ENCODE peak calls at places on chromosomes 12 and 14, in four cellular contexts. G, M, V and C are unnamed samples.

GRCh38 chr12:116295327-116296263 is 18.1 kb upstream of the MED13L start:
- DNase-seq in G (no peak), M (no peak), V (no peak), C (peak)

GRCh38 chr12:27866382-27867101 is 86.5 kb upstream of the MANSC4 start:
- DNase-seq in G (no peak), M (no peak), V (no peak), C (peak)

GRCh38 chr12:42756841-42757661 is 167.5 kb upstream of the PRICKLE1 start:
- DNase-seq in G (no peak), M (peak), V (no peak), C (peak)

GRCh38 chr12:75853621-75854020 is 178.0 kb downstream of the PHLDA1 start:
- DNase-seq in G (no peak), M (no peak), V (no peak), C (no peak)

GRCh38 chr12:3295648-3296408 is 195.2 kb upstream of the PRMT8 start:
- DNase-seq in G (no peak), M (no peak), V (no peak), C (peak)

GRCh38 chr14:64841772-64842490 is 37.8 kb downstream of the SPTB start:
- DNase-seq in G (peak), M (no peak), V (no peak), C (no peak)

GRCh38 chr12:47742253-47742825 is 16.3 kb downstream of the RAPGEF3 start:
- DNase-seq in G (peak), M (peak), V (no peak), C (no peak)

GRCh38 chr12:47856094-47856493 is 36.4 kb upstream of the HDAC7 start:
- DNase-seq in G (no peak), M (no peak), V (no peak), C (no peak)

GRCh38 chr12:124480469-124481256 is 86.7 kb downstream of the NCOR2 start:
- DNase-seq in G (peak), M (peak), V (peak), C (peak)

GRCh38 chr14:57729208-57730187 is 136.4 kb downstream of the SLC35F4 start:
- DNase-seq in G (no peak), M (no peak), V (no peak), C (no peak)

GRCh38 chr14:61304678-61305077 is 16.7 kb upstream of the PRKCH start:
- DNase-seq in G (no peak), M (no peak), V (no peak), C (no peak)

DNA sequence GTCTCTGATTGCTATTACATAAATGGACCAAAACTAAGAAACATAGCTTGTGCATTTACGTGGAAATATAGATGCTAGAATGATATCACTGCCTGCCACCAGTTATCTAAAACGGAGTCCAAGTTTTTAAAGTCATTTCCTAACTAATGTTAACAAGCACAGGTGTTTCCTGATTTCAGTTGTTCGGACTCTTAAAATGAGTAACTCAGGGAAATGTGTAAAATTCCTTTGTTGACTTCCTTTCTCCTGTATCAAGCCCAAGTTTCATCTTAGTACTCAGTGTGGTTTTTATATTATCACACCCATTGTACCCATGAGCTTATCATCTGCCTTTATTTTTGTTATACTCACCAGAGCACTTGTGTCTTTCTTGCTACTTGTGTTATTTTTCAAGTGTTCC is 13.2 kb upstream of the PRKCH start:
- DNase-seq in G (no peak), M (no peak), V (no peak), C (no peak)
- TF ChIP-seq ELK1 in G (no peak), M (no peak), V (no peak), C (no peak)

GRCh38 chr14:71163842-71164500 is 256.7 kb downstream of the PCNX1 start:
- DNase-seq in G (no peak), M (no peak), V (no peak), C (no peak)
- TF ChIP-seq ELK1 in G (no peak), M (no peak), V (no peak), C (no peak)

DNA sequence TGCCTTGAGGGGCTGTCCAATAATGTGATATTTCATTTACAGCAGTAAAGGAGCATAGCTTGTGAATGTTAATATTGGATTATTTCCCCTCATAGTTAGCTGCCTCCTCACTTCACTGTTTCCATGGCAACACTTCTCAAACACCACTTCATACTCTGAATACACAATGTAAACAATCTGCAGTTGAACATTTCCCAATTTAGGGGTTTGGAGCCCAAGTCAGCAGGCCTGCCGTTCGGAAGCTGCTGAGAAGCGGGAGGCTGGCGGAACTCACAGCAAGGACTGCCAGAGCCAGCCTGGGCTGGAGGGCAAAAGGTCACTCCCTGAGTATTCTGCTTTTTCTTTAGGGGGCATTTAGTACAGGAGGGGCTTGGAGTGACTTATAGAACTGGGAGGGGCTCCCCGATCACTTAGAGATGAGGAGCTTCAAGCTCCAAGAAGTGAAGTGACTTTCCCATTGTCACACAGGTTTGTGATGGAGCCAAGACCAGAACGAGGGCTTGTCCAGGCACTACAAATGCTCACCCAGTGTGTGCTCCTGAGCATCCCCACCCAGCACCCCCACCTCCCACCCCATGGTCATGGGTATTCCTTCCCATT is 12.1 kb upstream of the SLC24A4 start:
- DNase-seq in G (no peak), M (no peak), V (no peak), C (peak)
- TF ChIP-seq ELK1 in G (no peak), M (no peak), V (no peak), C (no peak)

DNA sequence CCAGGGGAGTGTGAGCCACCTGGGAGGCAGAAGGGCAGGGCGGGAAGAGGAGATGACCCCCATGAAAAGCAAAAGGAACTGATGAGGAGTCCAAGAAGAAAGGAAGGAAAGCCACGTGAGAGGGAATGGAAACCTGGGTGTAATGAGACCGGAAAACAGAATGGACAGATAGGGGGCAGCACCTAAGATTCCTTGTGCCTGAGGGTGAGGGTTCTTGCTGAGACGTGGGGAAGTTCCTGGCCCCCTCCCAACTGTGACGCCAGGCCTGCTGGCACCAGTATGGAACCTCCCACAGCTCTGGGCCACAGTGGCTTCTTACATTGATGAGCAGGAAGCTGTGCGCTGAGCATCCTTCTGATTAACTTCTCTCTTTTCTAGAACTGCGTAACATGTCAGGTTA is 30.8 kb downstream of the TTC7B start:
- DNase-seq in G (no peak), M (no peak), V (no peak), C (no peak)
- TF ChIP-seq ELK1 in G (no peak), M (no peak), V (no peak), C (no peak)

GRCh38 chr12:5305425-5305824 is 126.5 kb upstream of the NTF3 start:
- DNase-seq in G (no peak), M (no peak), V (no peak), C (no peak)
- TF ChIP-seq ELK1 in G (no peak), M (no peak), V (no peak), C (no peak)

GRCh38 chr12:15982071-15982470 is 70.9 kb downstream of the DERA start:
- DNase-seq in G (no peak), M (no peak), V (no peak), C (peak)

GRCh38 chr12:15982471-15982870 is 71.3 kb downstream of the DERA start:
- DNase-seq in G (no peak), M (peak), V (no peak), C (peak)

GRCh38 chr12:15979096-15980091 is 68.3 kb downstream of the DERA start:
- DNase-seq in G (peak), M (peak), V (no peak), C (peak)

GRCh38 chr12:15977999-15978398 is 66.9 kb downstream of the DERA start:
- DNase-seq in G (no peak), M (no peak), V (no peak), C (no peak)

DNA sequence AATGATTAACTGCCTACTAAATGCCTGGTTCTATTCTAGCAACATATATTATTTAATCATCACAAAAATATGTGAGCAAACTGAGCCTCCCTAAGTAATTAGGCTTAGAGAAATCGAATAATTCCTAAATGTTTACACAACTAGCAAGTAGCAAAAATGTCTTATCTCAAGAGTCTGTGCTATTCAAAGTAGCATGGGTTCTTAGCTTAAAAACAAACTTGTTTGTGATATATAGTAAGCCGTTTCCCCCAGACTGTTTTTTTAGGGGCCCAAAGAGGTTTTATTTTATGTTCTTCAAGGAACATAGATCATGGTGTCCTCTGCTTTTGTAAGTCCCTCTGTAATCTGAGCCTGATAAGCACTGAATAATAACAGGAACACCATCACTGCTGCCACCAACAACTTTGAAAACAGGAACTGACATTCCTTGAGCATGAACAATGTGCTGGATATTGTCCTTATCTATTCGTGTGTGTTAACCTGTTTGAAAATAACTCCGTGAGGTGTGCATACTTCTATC is 67.4 kb downstream of the DERA start:
- DNase-seq in G (no peak), M (no peak), V (no peak), C (peak)
- TF ChIP-seq ELK1 in G (no peak), M (no peak), V (no peak), C (no peak)

GRCh38 chr12:79873223-79873622 is 61.7 kb downstream of the PPP1R12A start:
- DNase-seq in G (no peak), M (no peak), V (no peak), C (no peak)

GRCh38 chr12:79881351-79881750 is 53.5 kb downstream of the PPP1R12A start:
- DNase-seq in G (no peak), M (no peak), V (no peak), C (no peak)

GRCh38 chr12:79874665-79875064 is 60.2 kb downstream of the PPP1R12A start:
- DNase-seq in G (no peak), M (no peak), V (no peak), C (no peak)

GRCh38 chr12:79871621-79872020 is 63.3 kb downstream of the PPP1R12A start:
- DNase-seq in G (no peak), M (no peak), V (no peak), C (no peak)

GRCh38 chr12:79877246-79877645 is 57.7 kb downstream of the PPP1R12A start:
- DNase-seq in G (no peak), M (no peak), V (no peak), C (no peak)
- TF ChIP-seq ELK1 in G (no peak), M (no peak), V (no peak), C (no peak)

DNA sequence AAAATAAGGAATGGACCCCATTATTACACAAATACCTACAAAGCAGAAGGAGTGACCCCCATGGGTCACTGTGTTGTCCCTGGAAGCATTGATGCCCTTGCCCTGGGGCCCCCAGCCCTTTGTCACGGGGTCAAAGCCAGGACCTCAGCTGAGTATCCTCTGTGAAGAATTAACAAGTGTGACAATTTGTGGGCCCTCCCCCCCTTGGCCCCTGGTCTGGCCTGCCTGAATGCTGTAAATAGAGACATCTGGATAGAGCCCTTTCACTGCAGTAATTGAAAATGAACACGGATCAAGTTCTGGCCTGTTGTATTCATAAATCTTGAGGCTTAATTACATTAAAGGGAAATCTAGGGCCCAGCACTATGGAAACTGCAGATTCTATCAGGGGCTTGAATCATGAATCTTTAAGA is 72.7 kb downstream of the C12orf42 start:
- DNase-seq in G (no peak), M (no peak), V (no peak), C (no peak)
- TF ChIP-seq ELK1 in G (no peak), M (no peak), V (no peak), C (no peak)